ENCODE peak calls at places on chromosome 12, in nine cellular contexts. C is tibial nerve, E is Peyer's patch, M is vagina, X is stomach, L is thyroid gland, H is adrenal gland, T is IMR-90, D is HCT116. P is an unnamed sample.

GRCh38 chr12:27359578-27360340 is 27.1 kb downstream of the BMAL2 start:
- DNase-seq in C (no peak), E (no peak), M (no peak), X (no peak), L (no peak), H (no peak), T (peak; percentile 43), D (no peak), P (no peak)

GRCh38 chr12:47079365-47079893 is at the start of gene PCED1B:
- DNase-seq in C (peak; percentile 45), E (peak; percentile 88), M (no peak), X (peak; percentile 70), L (peak; percentile 72), H (peak; percentile 91), T (peak; percentile 72), D (no peak), P (peak; percentile 76)

GRCh38 chr12:6141048-6141447 is 16.6 kb upstream of the VWF start:
- DNase-seq in C (no peak), E (peak; percentile 63), M (no peak), X (no peak), L (no peak), H (peak; percentile 79), T (peak; percentile 70), D (no peak), P (peak; percentile 66)

GRCh38 chr12:46406352-46407027 is 33.9 kb upstream of the SLC38A2 start:
- DNase-seq in C (no peak), E (no peak), M (no peak), X (no peak), L (no peak), H (no peak), T (no peak), D (no peak), P (no peak)

GRCh38 chr12:52690351-52691075 is 10.3 kb upstream of the KRT1 start:
- DNase-seq in C (no peak), E (no peak), M (no peak), X (no peak), L (no peak), H (no peak), T (no peak), D (no peak), P (no peak)

GRCh38 chr12:47164730-47165439 is 85.1 kb upstream of the AMIGO2 start:
- DNase-seq in C (no peak), E (no peak), M (no peak), X (no peak), L (no peak), H (no peak), T (peak; percentile 83), D (no peak), P (no peak)

GRCh38 chr12:109944975-109945374 is 44.9 kb downstream of the TCHP start:
- DNase-seq in C (no peak), E (no peak), M (no peak), X (no peak), L (peak; percentile 64), H (peak; percentile 68), T (peak; percentile 82), D (no peak), P (no peak)

GRCh38 chr12:40105515-40106201 is at the start of gene SLC2A13:
- DNase-seq in C (peak; percentile 62), E (peak; percentile 90), M (no peak), X (peak; percentile 82), L (peak; percentile 64), H (peak; percentile 79), T (peak; percentile 59), D (peak; percentile 18), P (peak; percentile 80)

GRCh38 chr12:67391034-67391433 is 121.9 kb downstream of the CAND1 start:
- DNase-seq in C (no peak), E (no peak), M (no peak), X (no peak), L (no peak), H (no peak), T (no peak), D (no peak), P (no peak)

GRCh38 chr12:44314007-44314500 is 478.2 kb downstream of the TMEM117 start:
- DNase-seq in C (no peak), E (no peak), M (no peak), X (no peak), L (no peak), H (no peak), T (no peak), D (no peak), P (no peak)

GRCh38 chr12:57456145-57456700 is 1.1 kb downstream of the INHBE start:
- DNase-seq in C (no peak), E (peak; percentile 68), M (no peak), X (no peak), L (peak; percentile 35), H (no peak), T (peak; percentile 44), D (no peak), P (no peak)

DNA sequence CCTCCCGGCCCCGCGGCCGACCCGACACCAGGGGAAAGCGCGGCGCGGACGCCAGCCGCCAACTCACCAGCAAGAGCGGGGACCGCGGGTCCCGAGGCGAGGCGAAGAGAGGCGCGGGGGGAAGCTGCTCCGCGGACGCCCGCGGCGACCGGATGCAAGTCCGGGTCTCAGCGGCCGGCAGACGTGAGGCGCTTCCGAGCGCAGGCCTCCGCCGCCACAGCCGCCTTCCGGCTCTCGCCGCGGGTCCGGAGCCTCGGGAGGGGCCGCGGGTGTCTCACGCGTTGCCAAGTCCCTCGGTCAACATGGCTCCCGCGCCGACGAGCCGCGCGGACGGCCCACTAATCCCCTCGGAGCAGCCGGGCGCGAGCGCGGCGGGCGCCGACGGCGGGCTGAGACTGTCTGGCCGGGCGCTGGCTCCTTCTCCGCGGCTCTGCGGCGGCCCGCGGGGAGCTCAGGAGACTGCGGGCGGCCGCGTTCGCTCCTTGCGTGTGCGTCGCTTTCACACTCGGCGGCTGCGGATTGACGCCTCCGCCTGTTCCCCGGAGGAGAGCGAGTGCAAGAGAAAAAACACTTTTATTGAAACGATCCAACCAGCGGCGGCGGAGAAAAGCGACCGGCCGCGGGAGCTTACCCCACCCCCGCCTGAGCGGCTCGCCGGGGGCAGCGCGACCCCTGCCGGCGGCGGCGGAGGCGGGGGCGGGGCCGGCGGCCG is at the start of gene CDK17:
- DNase-seq in C (peak; percentile 66), E (peak; percentile 93), M (no peak), X (peak; percentile 85), L (peak; percentile 81), H (peak; percentile 91), T (peak; percentile 83), D (peak; percentile 50), P (peak; percentile 90)
- TF ChIP-seq POLR2A in C (peak; percentile 56), E (peak; percentile 73), M (peak; percentile 81), X (peak; percentile 48), L (peak; percentile 73), H (peak; percentile 66), T (peak; percentile 84), D (peak; percentile 39), P (peak; percentile 64)

GRCh38 chr12:130716918-130717306 is 813 bp upstream of the RIMBP2 start:
- DNase-seq in C (no peak), E (peak; percentile 29), M (no peak), X (peak; percentile 8), L (no peak), H (peak; percentile 6), T (no peak), D (no peak), P (no peak)
- H3K27me3 ChIP-seq in C (peaks cover 39% of the 10 kb centered on the region), E (peaks cover 5% of the 10 kb centered on the region), M (no peaks in the 10 kb centered on the region), X (peaks cover 5% of the 10 kb centered on the region), L (no peaks in the 10 kb centered on the region), H (peaks cover 15% of the 10 kb centered on the region), T (no peaks in the 10 kb centered on the region), D (peaks cover 3% of the 10 kb centered on the region), P (peaks cover 67% of the 10 kb centered on the region)

GRCh38 chr12:51372021-51372420 is 19.2 kb downstream of the GALNT6 start:
- DNase-seq in C (no peak), E (no peak), M (no peak), X (no peak), L (no peak), H (no peak), T (no peak), D (no peak), P (no peak)

GRCh38 chr12:51369581-51369980 is 21.6 kb downstream of the GALNT6 start:
- DNase-seq in C (no peak), E (no peak), M (no peak), X (no peak), L (no peak), H (no peak), T (no peak), D (no peak), P (no peak)

GRCh38 chr12:51370667-51371066 is 20.5 kb downstream of the GALNT6 start:
- DNase-seq in C (no peak), E (no peak), M (no peak), X (no peak), L (no peak), H (no peak), T (no peak), D (no peak), P (no peak)

GRCh38 chr12:51371295-51371953 is 19.8 kb downstream of the GALNT6 start:
- DNase-seq in C (no peak), E (peak; percentile 64), M (no peak), X (peak; percentile 62), L (peak; percentile 92), H (peak; percentile 94), T (peak; percentile 97), D (peak; percentile 71), P (peak; percentile 58)

DNA sequence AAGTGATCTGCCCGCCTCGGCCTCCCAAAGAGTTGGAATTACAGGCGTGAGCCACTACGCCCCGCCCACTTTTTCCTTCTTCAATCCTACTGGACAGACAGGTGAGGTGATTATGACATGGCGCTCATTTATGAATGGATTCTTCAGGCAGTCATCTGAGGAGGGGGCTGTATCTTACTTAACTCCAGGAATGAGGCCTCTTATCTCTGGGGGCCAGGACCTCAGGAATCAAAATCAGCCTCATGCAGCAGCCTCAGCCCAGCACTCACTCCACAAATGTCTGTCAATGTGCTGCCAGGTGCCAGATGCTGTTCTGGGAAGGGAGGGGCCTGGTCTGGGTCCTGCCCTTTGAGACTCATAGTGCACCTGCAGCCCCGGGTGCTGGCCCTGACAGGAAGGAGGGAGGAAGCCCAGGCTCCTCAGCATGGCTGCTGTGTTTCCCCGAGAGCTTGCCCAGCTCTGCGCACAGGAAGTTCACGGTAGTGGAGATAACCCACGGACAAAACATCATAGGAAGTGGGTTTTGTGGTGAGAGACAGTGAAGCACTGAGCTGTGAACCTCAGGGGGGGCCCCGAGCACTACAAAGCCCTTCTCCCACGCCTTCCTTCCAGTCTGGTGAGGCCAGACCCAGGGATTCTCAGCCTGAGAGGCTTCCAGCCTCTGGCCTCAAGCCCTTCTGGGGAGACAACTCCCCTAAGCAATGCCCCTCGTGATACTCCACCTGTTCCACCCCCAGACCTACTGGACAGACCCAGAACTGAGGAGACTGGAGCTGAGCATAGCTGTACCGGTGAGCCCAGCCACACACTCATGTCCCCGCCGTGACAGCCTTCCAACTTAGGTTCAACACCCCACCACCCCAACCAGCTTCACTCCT is 22.3 kb downstream of the GALNT6 start:
- DNase-seq in C (no peak), E (peak; percentile 96), M (no peak), X (peak; percentile 60), L (no peak), H (peak; percentile 62), T (peak; percentile 60), D (no peak), P (peak; percentile 29)
- TF ChIP-seq POLR2A in C (no peak), E (no peak), M (no peak), X (no peak), L (no peak), H (no peak), T (no peak), D (no peak), P (no peak)

DNA sequence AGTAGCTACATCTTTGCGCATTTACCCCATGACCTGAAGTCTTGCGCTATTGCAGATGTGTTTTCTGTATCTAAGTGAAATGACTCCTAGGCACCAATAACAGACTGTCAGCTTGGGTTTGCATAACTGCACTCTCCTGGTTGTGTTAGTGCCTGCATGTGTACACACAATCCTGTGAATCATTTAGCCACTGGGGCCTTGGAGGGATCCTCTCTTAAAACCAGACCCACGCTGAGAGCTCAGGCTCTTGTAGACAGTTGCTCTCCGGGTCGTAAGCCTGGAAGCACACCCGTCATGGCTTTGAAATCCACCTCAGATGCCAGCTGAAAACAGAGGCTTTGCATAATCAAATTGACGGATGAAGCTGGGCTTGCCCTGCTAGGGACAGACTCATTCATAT is 79.2 kb upstream of the RBM19 start:
- DNase-seq in C (no peak), E (no peak), M (no peak), X (no peak), L (no peak), H (no peak), T (no peak), D (no peak), P (no peak)
- H3K27me3 ChIP-seq in C (no peaks in the 10 kb centered on the region), E (no peaks in the 10 kb centered on the region), M (no peaks in the 10 kb centered on the region), X (no peaks in the 10 kb centered on the region), L (no peaks in the 10 kb centered on the region), H (peaks cover 9% of the 10 kb centered on the region), T (peaks cover 2% of the 10 kb centered on the region), D (peaks cover 73% of the 10 kb centered on the region), P (no peaks in the 10 kb centered on the region)